ENCODE peak calls at places on chromosomes 7 and 10, in seven cellular contexts. Z is astrocyte, E is body of pancreas, Y is lower leg skin, R is transverse colon, V is A549, N is choroid plexus epithelial cell. Q is an unnamed sample.

GRCh38 chr7:108637049-108637621 is 67.5 kb downstream of the DNAJB9 start:
- DNase-seq in Y (no peak), V (no peak), R (no peak), N (no peak), Z (no peak), E (peak), Q (no peak)

GRCh38 chr7:112481833-112482669 is 1.3 kb downstream of the LSMEM1 start:
- DNase-seq in N (peak), E (peak), Z (peak), V (peak), R (peak), Y (peak), Q (peak)

GRCh38 chr7:157386979-157387800 is 50.4 kb downstream of the DNAJB6 start:
- DNase-seq in R (peak), Y (peak), E (peak), Z (peak), V (peak), N (peak), Q (peak)

GRCh38 chr10:96478317-96478716 is 35.4 kb downstream of the TLL2 start:
- DNase-seq in E (no peak), N (peak), R (no peak), V (no peak), Y (no peak), Z (peak), Q (no peak)

GRCh38 chr7:22853674-22854157 is 31.1 kb upstream of the TOMM7 start:
- DNase-seq in N (no peak), E (peak), Y (peak), Z (no peak), R (peak), V (peak), Q (peak)

GRCh38 chr10:98331888-98332287 is 63.9 kb upstream of the LOXL4 start:
- DNase-seq in N (no peak), V (no peak), Y (no peak), E (no peak), R (no peak), Z (no peak), Q (no peak)

GRCh38 chr10:69213601-69214311 is 6.4 kb upstream of the HKDC1 start:
- DNase-seq in N (no peak), V (no peak), R (no peak), Y (no peak), E (no peak), Z (no peak), Q (no peak)

GRCh38 chr10:53754851-53755250 is 982.3 kb upstream of the MBL2 start:
- DNase-seq in E (no peak), Y (no peak), V (no peak), Z (no peak), R (no peak), N (no peak), Q (no peak)

GRCh38 chr10:125839176-125839575 is 15.8 kb downstream of the BCCIP start:
- DNase-seq in R (no peak), V (no peak), E (peak), N (no peak), Z (no peak), Y (no peak), Q (no peak)

GRCh38 chr7:20858913-20859312 is 72.2 kb upstream of the SP8 start:
- DNase-seq in N (no peak), Y (no peak), Z (no peak), R (no peak), V (no peak), E (peak), Q (no peak)

GRCh38 chr10:36450385-36450784 is 675.0 kb upstream of the ANKRD30A start:
- DNase-seq in N (peak), E (no peak), Z (peak), R (no peak), Y (no peak), V (no peak), Q (peak)

GRCh38 chr10:86068532-86069337 is 297.9 kb downstream of the GRID1 start:
- DNase-seq in Y (no peak), Z (no peak), R (no peak), V (no peak), E (no peak), N (no peak), Q (no peak)

GRCh38 chr7:34900891-34901493 is 136.3 kb downstream of the DPY19L1 start:
- DNase-seq in E (no peak), R (no peak), Z (no peak), Y (no peak), N (peak), V (no peak), Q (peak)

GRCh38 chr7:117148971-117149370 is 173.9 kb downstream of the WNT2 start:
- DNase-seq in Y (no peak), V (no peak), R (no peak), N (no peak), Z (no peak), E (no peak), Q (no peak)

GRCh38 chr10:14276200-14276599 is 54.5 kb downstream of the FRMD4A start:
- DNase-seq in N (no peak), R (no peak), Z (no peak), V (no peak), E (no peak), Y (no peak), Q (no peak)

GRCh38 chr7:63899691-63900393 is 98.8 kb upstream of the ZNF722 start:
- DNase-seq in N (no peak), Z (no peak), E (peak), V (no peak), Y (peak), R (peak), Q (no peak)
- H3K4me3 ChIP-seq in N (no peak), Z (no peak), E (peak), V (no peak), Y (peak), R (peak), Q (no peak)

DNA sequence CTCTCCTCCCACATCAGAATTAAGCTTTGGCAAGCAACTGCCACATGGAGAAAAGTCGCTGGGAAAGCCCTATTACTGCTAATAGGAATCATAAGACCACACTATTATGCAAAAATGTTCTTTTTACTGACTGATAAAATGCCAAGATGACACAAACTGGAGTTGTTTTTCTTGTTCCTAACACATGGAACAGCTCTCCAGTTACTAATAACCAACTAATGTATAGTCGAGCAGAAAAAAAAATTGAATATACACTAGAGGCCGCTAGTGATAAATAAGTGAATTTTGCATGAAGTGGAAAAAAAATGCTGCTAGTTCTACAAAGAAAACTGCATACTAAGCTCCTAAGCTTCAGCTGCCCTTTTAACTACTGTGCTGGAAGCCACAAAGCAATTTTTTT is 165.6 kb downstream of the TPK1 start:
- DNase-seq in E (no peak), N (peak), R (no peak), Y (peak), V (no peak), Z (no peak), Q (peak)
- TF ChIP-seq CTCF in E (no peak), N (peak), R (no peak), Y (no peak), V (peak), Z (no peak), Q (no peak)

GRCh38 chr10:88082391-88082790 is 219.0 kb downstream of the PTEN start:
- DNase-seq in Y (no peak), E (no peak), Z (no peak), V (no peak), R (no peak), N (no peak), Q (no peak)
- H3K4me3 ChIP-seq in Y (no peak), E (no peak), Z (no peak), V (no peak), R (no peak), N (no peak), Q (no peak)

DNA sequence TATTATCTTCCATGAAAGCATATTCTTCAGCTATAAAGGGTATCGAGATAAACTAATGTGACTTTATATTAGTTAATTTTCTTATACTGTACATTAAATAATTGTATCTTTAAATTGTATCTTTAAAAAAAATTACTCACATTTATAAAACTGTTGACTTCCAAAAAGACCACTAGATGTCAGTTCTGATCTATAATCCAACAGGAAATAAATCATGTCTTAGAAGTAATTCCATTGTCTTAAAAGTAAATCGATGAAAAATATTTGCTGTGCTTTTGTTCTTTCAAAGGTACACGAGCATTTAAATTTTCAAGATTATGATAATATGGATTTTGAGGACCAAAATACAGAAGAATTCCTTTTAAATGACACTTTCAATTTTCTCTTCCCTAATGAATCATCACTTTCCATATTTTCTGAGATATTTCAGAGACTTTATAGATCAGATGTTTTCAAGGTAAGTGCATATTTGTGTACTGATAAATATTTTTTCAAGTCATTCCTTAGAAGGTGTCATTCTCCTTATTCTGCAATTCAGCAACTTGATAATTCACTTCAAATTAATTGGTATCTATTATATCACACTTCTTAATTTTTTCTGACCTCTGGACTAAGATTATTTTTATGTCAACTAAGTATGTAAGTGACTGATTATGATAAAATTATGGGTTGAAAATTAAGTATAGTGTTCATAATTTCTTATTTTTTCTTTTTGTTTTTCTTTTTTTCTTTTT is 138.5 kb downstream of the CPED1 start:
- DNase-seq in V (no peak), Y (no peak), N (peak), R (no peak), E (no peak), Z (peak), Q (peak)
- TF ChIP-seq CTCF in V (peak), Y (no peak), N (peak), R (no peak), E (peak), Z (peak), Q (peak)

DNA sequence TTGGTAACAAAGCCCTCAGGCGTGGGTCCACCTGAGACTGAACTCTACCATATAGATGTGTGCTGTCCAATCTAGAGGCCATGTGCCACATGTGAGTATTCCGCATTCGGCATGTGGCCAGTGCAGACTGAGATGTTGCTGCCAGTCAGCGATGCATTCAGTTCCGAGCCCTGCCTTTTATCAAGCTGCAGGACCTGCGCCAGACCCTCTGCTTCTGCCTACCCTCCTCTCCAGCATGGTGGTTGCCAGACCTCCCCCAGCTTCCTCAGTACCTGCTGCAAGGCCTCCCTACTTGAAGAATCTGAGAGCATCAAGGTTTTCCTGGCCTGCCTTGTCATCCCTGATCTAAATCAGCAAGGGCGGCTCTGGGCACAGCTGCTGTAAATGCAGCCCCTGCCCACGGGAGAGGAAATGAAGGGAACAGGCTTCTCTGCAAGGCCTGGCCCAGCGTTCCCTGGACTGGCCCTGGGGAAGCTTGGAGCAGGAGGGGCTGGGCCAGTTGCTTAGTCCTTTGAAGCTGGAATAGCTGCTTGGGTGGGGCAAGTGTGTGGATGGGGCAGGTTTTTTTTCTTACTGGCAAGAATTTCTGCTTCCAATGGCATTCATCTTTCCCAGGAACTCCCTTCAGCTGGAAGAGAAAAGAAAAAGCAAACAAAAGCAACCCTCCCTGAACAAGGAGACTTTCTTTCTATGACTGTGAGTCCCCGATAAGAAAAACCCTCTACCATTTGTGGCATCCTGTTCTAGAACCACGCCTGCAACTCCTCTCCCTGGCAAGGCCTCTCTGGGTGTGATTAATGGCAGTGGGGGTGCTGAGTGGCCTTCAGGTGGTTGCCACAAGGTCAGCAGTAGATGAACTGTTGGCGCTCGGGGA is 92.9 kb downstream of the NHLRC2 start:
- DNase-seq in N (no peak), E (peak), Z (peak), V (no peak), Y (no peak), R (peak), Q (peak)
- H3K4me3 ChIP-seq in N (no peak), E (no peak), Z (no peak), V (no peak), Y (no peak), R (no peak), Q (no peak)

GRCh38 chr7:41694490-41694889 is 8.4 kb downstream of the INHBA start:
- DNase-seq in Y (no peak), N (no peak), R (no peak), V (no peak), Z (no peak), E (no peak), Q (no peak)

GRCh38 chr7:41695661-41696322 is 7.1 kb downstream of the INHBA start:
- DNase-seq in N (peak), Z (peak), R (no peak), E (no peak), V (peak), Y (no peak), Q (peak)

GRCh38 chr7:41696323-41696916 is 6.5 kb downstream of the INHBA start:
- DNase-seq in R (peak), Y (peak), Z (no peak), E (peak), V (peak), N (peak), Q (peak)

GRCh38 chr7:41691286-41691966 is 11.5 kb downstream of the INHBA start:
- DNase-seq in V (no peak), N (no peak), Z (no peak), R (no peak), Y (no peak), E (no peak), Q (no peak)

DNA sequence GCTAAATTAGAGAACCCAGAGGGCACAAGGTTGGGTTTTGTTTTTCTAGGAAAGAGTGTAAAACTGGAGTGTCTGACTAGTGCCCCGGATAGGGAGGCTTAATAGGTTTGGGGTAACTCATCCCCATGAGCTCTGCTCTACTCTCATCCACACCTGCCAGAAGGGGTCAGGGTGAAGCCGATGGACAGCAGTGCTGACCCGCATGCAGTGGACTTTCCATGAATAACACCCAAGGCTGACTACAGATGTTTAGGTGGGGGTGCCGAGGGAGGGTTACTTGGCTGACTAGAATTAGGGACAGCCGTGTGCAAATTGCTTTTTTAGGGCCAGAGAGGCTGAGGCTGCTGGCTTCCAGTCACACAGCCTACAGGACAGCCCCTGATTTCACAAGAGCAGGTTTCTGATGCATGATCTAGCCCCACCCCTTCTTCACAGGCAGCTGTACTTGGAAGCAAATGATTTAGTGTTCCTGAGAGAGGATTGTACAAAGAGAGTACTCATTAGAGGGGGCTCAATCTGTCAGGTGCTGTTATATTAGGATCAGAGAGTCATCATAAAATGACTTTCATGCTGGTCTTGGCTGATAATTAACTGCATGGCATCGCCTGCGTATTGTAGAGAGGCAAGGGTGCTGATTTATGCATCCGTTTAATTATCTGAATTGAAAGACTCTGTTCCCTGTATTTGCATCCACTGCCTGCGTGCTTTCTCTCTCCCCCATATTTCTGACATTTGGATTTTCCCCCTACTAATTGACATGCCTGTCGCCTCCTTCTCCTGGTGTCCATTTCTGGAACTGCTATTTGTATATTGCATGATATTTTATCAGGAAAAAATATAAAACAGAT is 9.5 kb downstream of the INHBA start:
- DNase-seq in R (no peak), E (no peak), N (peak), V (no peak), Y (no peak), Z (no peak), Q (peak)
- TF ChIP-seq CTCF in R (peak), E (no peak), N (peak), V (no peak), Y (no peak), Z (peak), Q (peak)